ENCODE peak calls at places on chromosomes 4 and X, in five cellular contexts. D, L, Z, A and T are unnamed samples.
A peak's percentile ranks its signal among the peaks of the same experiment; 100 is the strongest.

GRCh38 chrX:107776649-107777535 is 641 bp upstream of the NCBP2L start:
- DNase-seq in D (peak; percentile 93), L (peak; percentile 89), Z (peak; percentile 85), A (peak; percentile 42), T (peak; percentile 84)

GRCh38 chr4:9964884-9965283 is 56.4 kb downstream of the SLC2A9 start:
- DNase-seq in D (peak; percentile 60), L (no peak), Z (peak; percentile 36), A (no peak), T (no peak)

GRCh38 chr4:165351359-165352130 is 24.1 kb downstream of the MSMO1 start:
- DNase-seq in D (no peak), L (no peak), Z (no peak), A (no peak), T (no peak)

GRCh38 chr4:180811556-180811955 is 1431.6 kb upstream of the TENM3 start:
- DNase-seq in D (no peak), L (no peak), Z (no peak), A (no peak), T (no peak)

GRCh38 chrX:144006811-144007210 is 122.9 kb downstream of the UBE2NL start:
- DNase-seq in D (no peak), L (no peak), Z (no peak), A (no peak), T (no peak)

GRCh38 chrX:107894038-107894437 is 68.4 kb downstream of the MID2 start:
- DNase-seq in D (no peak), L (no peak), Z (peak; percentile 42), A (peak; percentile 20), T (no peak)

GRCh38 chr4:158253350-158253980 is 43.2 kb downstream of the TMEM144 start:
- DNase-seq in D (no peak), L (no peak), Z (peak; percentile 84), A (no peak), T (peak; percentile 35)

GRCh38 chr4:187019896-187020295 is 296.2 kb upstream of the FAT1 start:
- DNase-seq in D (no peak), L (no peak), Z (no peak), A (no peak), T (no peak)

GRCh38 chr4:133594246-133595207 is 445.4 kb downstream of the PCDH10 start:
- DNase-seq in D (no peak), L (no peak), Z (no peak), A (no peak), T (no peak)

GRCh38 chr4:73821325-73821724 is 15.2 kb upstream of the CXCL6 start:
- DNase-seq in D (no peak), L (no peak), Z (no peak), A (no peak), T (no peak)

GRCh38 chr4:152591361-152591760 is 55.5 kb upstream of the FBXW7 start:
- DNase-seq in D (peak; percentile 92), L (peak; percentile 78), Z (peak; percentile 21), A (no peak), T (peak; percentile 61)

GRCh38 chr4:141636771-141637460 is 533 bp downstream of the IL15 start:
- DNase-seq in D (no peak), L (peak; percentile 60), Z (no peak), A (no peak), T (peak; percentile 58)

GRCh38 chrX:19593684-19594083 is 78.4 kb upstream of the MAP3K15 start:
- DNase-seq in D (no peak), L (no peak), Z (peak; percentile 44), A (no peak), T (no peak)

GRCh38 chrX:78329486-78329885 is 2.1 kb upstream of the CYSLTR1 start:
- DNase-seq in D (no peak), L (no peak), Z (no peak), A (no peak), T (no peak)

GRCh38 chr4:154086247-154086646 is 297.4 kb upstream of the SFRP2 start:
- DNase-seq in D (no peak), L (no peak), Z (no peak), A (no peak), T (no peak)

GRCh38 chr4:125311503-125311902 is 3.3 kb upstream of the FAT4 start:
- DNase-seq in D (no peak), L (no peak), Z (no peak), A (no peak), T (no peak)

GRCh38 chrX:136909706-136910564 is 29.4 kb upstream of the RBMX start:
- DNase-seq in D (peak; percentile 94), L (peak; percentile 84), Z (peak; percentile 92), A (peak; percentile 56), T (peak; percentile 73)

GRCh38 chr4:2286904-2287593 is 25.1 kb upstream of the MXD4 start:
- DNase-seq in D (no peak), L (peak; percentile 44), Z (no peak), A (no peak), T (no peak)

GRCh38 chrX:47579537-47579936 is 2.7 kb upstream of the TIMP1 start:
- DNase-seq in D (peak; percentile 90), L (no peak), Z (no peak), A (no peak), T (no peak)

GRCh38 chrX:83512111-83512510 is 4.0 kb downstream of the POU3F4 start:
- DNase-seq in D (no peak), L (no peak), Z (no peak), A (no peak), T (no peak)

GRCh38 chr4:11182586-11183357 is 245.9 kb downstream of the HS3ST1 start:
- DNase-seq in D (no peak), L (no peak), Z (no peak), A (no peak), T (no peak)

GRCh38 chr4:86302242-86302641 is 57.6 kb downstream of the MAPK10 start:
- DNase-seq in D (no peak), L (no peak), Z (no peak), A (no peak), T (no peak)

GRCh38 chr4:98625399-98625798 is 33.0 kb downstream of the TSPAN5 start:
- DNase-seq in D (peak; percentile 12), L (no peak), Z (no peak), A (no peak), T (no peak)

GRCh38 chrX:112736310-112736709 is 56.6 kb upstream of the LHFPL1 start:
- DNase-seq in D (no peak), L (no peak), Z (no peak), A (no peak), T (no peak)

GRCh38 chr4:158621729-158622128 is 50.0 kb downstream of the C4orf46 start:
- DNase-seq in D (no peak), L (no peak), Z (no peak), A (no peak), T (no peak)

GRCh38 chr4:6893449-6894085 is 16.1 kb upstream of the TBC1D14 start:
- DNase-seq in D (no peak), L (no peak), Z (no peak), A (no peak), T (peak; percentile 29)

GRCh38 chrX:130799393-130799792 is 103.6 kb downstream of the ENOX2 start:
- DNase-seq in D (no peak), L (no peak), Z (no peak), A (no peak), T (no peak)

GRCh38 chrX:39773923-39774803 is 323.6 kb downstream of the BCOR start:
- DNase-seq in D (no peak), L (no peak), Z (no peak), A (no peak), T (no peak)

GRCh38 chrX:135295238-135295943 is 13.9 kb upstream of the ETDC start:
- DNase-seq in D (no peak), L (no peak), Z (peak; percentile 5), A (peak; percentile 9), T (no peak)

GRCh38 chrX:53316121-53316859 is 34.9 kb upstream of the IQSEC2 start:
- DNase-seq in D (no peak), L (no peak), Z (no peak), A (no peak), T (no peak)

GRCh38 chr4:113106076-113106475 is 56.6 kb downstream of the ANK2 start:
- DNase-seq in D (no peak), L (no peak), Z (no peak), A (no peak), T (no peak)

GRCh38 chrX:9909254-9909653 is 57.9 kb upstream of the CLDN34 start:
- DNase-seq in D (no peak), L (no peak), Z (no peak), A (no peak), T (no peak)

GRCh38 chrX:114162068-114162735 is 421.7 kb upstream of the HTR2C start:
- DNase-seq in D (no peak), L (no peak), Z (no peak), A (no peak), T (no peak)

GRCh38 chr4:153486281-153487151 is 20.4 kb downstream of the TMEM131L start:
- DNase-seq in D (no peak), L (no peak), Z (no peak), A (no peak), T (peak; percentile 38)

GRCh38 chr4:80454561-80454960 is 119.0 kb downstream of the CFAP299 start:
- DNase-seq in D (no peak), L (no peak), Z (no peak), A (no peak), T (no peak)

GRCh38 chr4:80448056-80448455 is 112.5 kb downstream of the CFAP299 start:
- DNase-seq in D (no peak), L (no peak), Z (no peak), A (no peak), T (no peak)

GRCh38 chr4:80454040-80454439 is 118.5 kb downstream of the CFAP299 start:
- DNase-seq in D (no peak), L (no peak), Z (no peak), A (no peak), T (no peak)

GRCh38 chr4:80452768-80453167 is 117.2 kb downstream of the CFAP299 start:
- DNase-seq in D (no peak), L (no peak), Z (no peak), A (no peak), T (no peak)

GRCh38 chr4:80452055-80452454 is 116.5 kb downstream of the CFAP299 start:
- DNase-seq in D (no peak), L (no peak), Z (no peak), A (no peak), T (no peak)
- TF ChIP-seq EP300 in D (no peak), L (no peak), Z (no peak), A (no peak), T (no peak)

GRCh38 chrX:11756354-11757318 is 1.4 kb upstream of the MSL3 start:
- DNase-seq in D (no peak), L (no peak), Z (no peak), A (no peak), T (no peak)

GRCh38 chrX:11757397-11757728 is 674 bp upstream of the MSL3 start:
- DNase-seq in D (no peak), L (no peak), Z (no peak), A (no peak), T (no peak)

GRCh38 chrX:11753668-11754067 is 4.4 kb upstream of the MSL3 start:
- DNase-seq in D (no peak), L (no peak), Z (no peak), A (no peak), T (no peak)

GRCh38 chrX:11754958-11755645 is 2.9 kb upstream of the MSL3 start:
- DNase-seq in D (no peak), L (no peak), Z (no peak), A (no peak), T (no peak)

GRCh38 chrX:11755724-11756123 is 2.3 kb upstream of the MSL3 start:
- DNase-seq in D (no peak), L (no peak), Z (no peak), A (no peak), T (no peak)
- TF ChIP-seq EP300 in D (no peak), L (no peak), Z (no peak), A (no peak), T (no peak)

GRCh38 chrX:45935408-45935807 is 609.8 kb downstream of the ZNF674 start:
- DNase-seq in D (no peak), L (no peak), Z (no peak), A (no peak), T (no peak)
- TF ChIP-seq EP300 in D (no peak), L (no peak), Z (no peak), A (no peak), T (no peak)

GRCh38 chr4:144288011-144288903 is 147.7 kb upstream of the GYPA start:
- DNase-seq in D (no peak), L (no peak), Z (no peak), A (no peak), T (no peak)
- TF ChIP-seq EP300 in D (no peak), L (no peak), Z (no peak), A (no peak), T (no peak)